ENCODE peak calls at places on chromosomes 2 and 18, in nine cellular contexts. One of them, this sample, is unnamed.

GRCh38 chr18:60053747-60054304 is 154.0 kb downstream of the PMAIP1 start:
- ATAC-seq in effector memory CD8-positive, alpha-beta T cell: no peak
- ATAC-seq in sciatic nerve: no peak
- ATAC-seq in Right ventricle myocardium superior: no peak
- ATAC-seq in Right ventricle myocardium inferior: no peak
- ATAC-seq in T-cell: no peak
- ATAC-seq in activated naive CD8-positive, alpha-beta T cell treated with anti-CD3 and anti-CD28 coated beads, Interleukin-2, amount 10 ng/mL, durations not matched to agents 7 days and 5 days: no peak
- ATAC-seq in natural killer cell: no peak
- ATAC-seq in stimulated activated naive CD8-positive, alpha-beta T cell treated with anti-CD3 and anti-CD28 coated beads, Interleukin-15, Interleukin-2, amounts not matched to agents 100 U/mL and 50 U/mL, for 24 hours: no peak
- ATAC-seq in this sample: peak; percentile 50

GRCh38 chr2:230949966-230950832 is 25.2 kb upstream of the GPR55 start:
- ATAC-seq in sciatic nerve: no peak
- ATAC-seq in natural killer cell: no peak
- ATAC-seq in activated naive CD8-positive, alpha-beta T cell treated with anti-CD3 and anti-CD28 coated beads, Interleukin-2, amount 10 ng/mL, durations not matched to agents 7 days and 5 days: no peak
- ATAC-seq in T-cell: no peak
- ATAC-seq in Right ventricle myocardium superior: no peak
- ATAC-seq in Right ventricle myocardium inferior: no peak
- ATAC-seq in effector memory CD8-positive, alpha-beta T cell: no peak
- ATAC-seq in stimulated activated naive CD8-positive, alpha-beta T cell treated with anti-CD3 and anti-CD28 coated beads, Interleukin-15, Interleukin-2, amounts not matched to agents 100 U/mL and 50 U/mL, for 24 hours: peak; percentile 39
- ATAC-seq in this sample: no peak

GRCh38 chr2:218691234-218691633 is 19.3 kb downstream of the STK36 start:
- ATAC-seq in stimulated activated naive CD8-positive, alpha-beta T cell treated with anti-CD3 and anti-CD28 coated beads, Interleukin-15, Interleukin-2, amounts not matched to agents 100 U/mL and 50 U/mL, for 24 hours: no peak
- ATAC-seq in Right ventricle myocardium inferior: no peak
- ATAC-seq in activated naive CD8-positive, alpha-beta T cell treated with anti-CD3 and anti-CD28 coated beads, Interleukin-2, amount 10 ng/mL, durations not matched to agents 7 days and 5 days: no peak
- ATAC-seq in natural killer cell: no peak
- ATAC-seq in T-cell: no peak
- ATAC-seq in sciatic nerve: no peak
- ATAC-seq in Right ventricle myocardium superior: no peak
- ATAC-seq in effector memory CD8-positive, alpha-beta T cell: no peak
- ATAC-seq in this sample: no peak

GRCh38 chr2:161044937-161045336 is 115.3 kb upstream of the TANK start:
- ATAC-seq in stimulated activated naive CD8-positive, alpha-beta T cell treated with anti-CD3 and anti-CD28 coated beads, Interleukin-15, Interleukin-2, amounts not matched to agents 100 U/mL and 50 U/mL, for 24 hours: no peak
- ATAC-seq in Right ventricle myocardium superior: peak; percentile 93
- ATAC-seq in activated naive CD8-positive, alpha-beta T cell treated with anti-CD3 and anti-CD28 coated beads, Interleukin-2, amount 10 ng/mL, durations not matched to agents 7 days and 5 days: no peak
- ATAC-seq in sciatic nerve: peak; percentile 85
- ATAC-seq in effector memory CD8-positive, alpha-beta T cell: no peak
- ATAC-seq in T-cell: no peak
- ATAC-seq in Right ventricle myocardium inferior: peak; percentile 94
- ATAC-seq in natural killer cell: no peak
- ATAC-seq in this sample: peak; percentile 90

GRCh38 chr2:100235098-100235497 is 87.2 kb downstream of the LONRF2 start:
- ATAC-seq in effector memory CD8-positive, alpha-beta T cell: peak; percentile 90
- ATAC-seq in Right ventricle myocardium superior: no peak
- ATAC-seq in Right ventricle myocardium inferior: no peak
- ATAC-seq in natural killer cell: peak; percentile 57
- ATAC-seq in T-cell: peak; percentile 64
- ATAC-seq in sciatic nerve: peak; percentile 72
- ATAC-seq in stimulated activated naive CD8-positive, alpha-beta T cell treated with anti-CD3 and anti-CD28 coated beads, Interleukin-15, Interleukin-2, amounts not matched to agents 100 U/mL and 50 U/mL, for 24 hours: peak; percentile 57
- ATAC-seq in activated naive CD8-positive, alpha-beta T cell treated with anti-CD3 and anti-CD28 coated beads, Interleukin-2, amount 10 ng/mL, durations not matched to agents 7 days and 5 days: peak; percentile 91
- ATAC-seq in this sample: no peak

GRCh38 chr2:25340340-25340886 is 1.3 kb downstream of the DNMT3A start:
- ATAC-seq in stimulated activated naive CD8-positive, alpha-beta T cell treated with anti-CD3 and anti-CD28 coated beads, Interleukin-15, Interleukin-2, amounts not matched to agents 100 U/mL and 50 U/mL, for 24 hours: no peak
- ATAC-seq in Right ventricle myocardium superior: peak; percentile 32
- ATAC-seq in effector memory CD8-positive, alpha-beta T cell: no peak
- ATAC-seq in sciatic nerve: peak; percentile 6
- ATAC-seq in Right ventricle myocardium inferior: no peak
- ATAC-seq in activated naive CD8-positive, alpha-beta T cell treated with anti-CD3 and anti-CD28 coated beads, Interleukin-2, amount 10 ng/mL, durations not matched to agents 7 days and 5 days: no peak
- ATAC-seq in T-cell: no peak
- ATAC-seq in natural killer cell: no peak
- ATAC-seq in this sample: no peak

GRCh38 chr18:48893061-48893558 is 57.7 kb downstream of the SMAD7 start:
- ATAC-seq in Right ventricle myocardium inferior: no peak
- ATAC-seq in stimulated activated naive CD8-positive, alpha-beta T cell treated with anti-CD3 and anti-CD28 coated beads, Interleukin-15, Interleukin-2, amounts not matched to agents 100 U/mL and 50 U/mL, for 24 hours: no peak
- ATAC-seq in effector memory CD8-positive, alpha-beta T cell: no peak
- ATAC-seq in sciatic nerve: no peak
- ATAC-seq in T-cell: no peak
- ATAC-seq in activated naive CD8-positive, alpha-beta T cell treated with anti-CD3 and anti-CD28 coated beads, Interleukin-2, amount 10 ng/mL, durations not matched to agents 7 days and 5 days: no peak
- ATAC-seq in Right ventricle myocardium superior: no peak
- ATAC-seq in natural killer cell: no peak
- ATAC-seq in this sample: no peak

GRCh38 chr2:47569658-47570398 is 166.9 kb downstream of the MSH2 start:
- ATAC-seq in effector memory CD8-positive, alpha-beta T cell: no peak
- ATAC-seq in sciatic nerve: no peak
- ATAC-seq in T-cell: no peak
- ATAC-seq in activated naive CD8-positive, alpha-beta T cell treated with anti-CD3 and anti-CD28 coated beads, Interleukin-2, amount 10 ng/mL, durations not matched to agents 7 days and 5 days: peak; percentile 55
- ATAC-seq in stimulated activated naive CD8-positive, alpha-beta T cell treated with anti-CD3 and anti-CD28 coated beads, Interleukin-15, Interleukin-2, amounts not matched to agents 100 U/mL and 50 U/mL, for 24 hours: peak; percentile 34
- ATAC-seq in natural killer cell: peak; percentile 21
- ATAC-seq in Right ventricle myocardium inferior: no peak
- ATAC-seq in Right ventricle myocardium superior: peak; percentile 36
- ATAC-seq in this sample: no peak

GRCh38 chr2:136310797-136311558 is 193.0 kb upstream of the CXCR4 start:
- ATAC-seq in natural killer cell: no peak
- ATAC-seq in activated naive CD8-positive, alpha-beta T cell treated with anti-CD3 and anti-CD28 coated beads, Interleukin-2, amount 10 ng/mL, durations not matched to agents 7 days and 5 days: no peak
- ATAC-seq in sciatic nerve: no peak
- ATAC-seq in T-cell: no peak
- ATAC-seq in Right ventricle myocardium superior: no peak
- ATAC-seq in stimulated activated naive CD8-positive, alpha-beta T cell treated with anti-CD3 and anti-CD28 coated beads, Interleukin-15, Interleukin-2, amounts not matched to agents 100 U/mL and 50 U/mL, for 24 hours: peak; percentile 85
- ATAC-seq in Right ventricle myocardium inferior: no peak
- ATAC-seq in effector memory CD8-positive, alpha-beta T cell: peak; percentile 69
- ATAC-seq in this sample: no peak

GRCh38 chr2:86622409-86622877 is 1.2 kb downstream of the RNF103 start:
- ATAC-seq in Right ventricle myocardium inferior: no peak
- ATAC-seq in T-cell: no peak
- ATAC-seq in natural killer cell: no peak
- ATAC-seq in Right ventricle myocardium superior: peak; percentile 17
- ATAC-seq in activated naive CD8-positive, alpha-beta T cell treated with anti-CD3 and anti-CD28 coated beads, Interleukin-2, amount 10 ng/mL, durations not matched to agents 7 days and 5 days: no peak
- ATAC-seq in effector memory CD8-positive, alpha-beta T cell: no peak
- ATAC-seq in sciatic nerve: no peak
- ATAC-seq in stimulated activated naive CD8-positive, alpha-beta T cell treated with anti-CD3 and anti-CD28 coated beads, Interleukin-15, Interleukin-2, amounts not matched to agents 100 U/mL and 50 U/mL, for 24 hours: no peak
- ATAC-seq in this sample: no peak

GRCh38 chr18:10482985-10483949 is 28.8 kb downstream of the APCDD1 start:
- ATAC-seq in natural killer cell: no peak
- ATAC-seq in effector memory CD8-positive, alpha-beta T cell: no peak
- ATAC-seq in activated naive CD8-positive, alpha-beta T cell treated with anti-CD3 and anti-CD28 coated beads, Interleukin-2, amount 10 ng/mL, durations not matched to agents 7 days and 5 days: peak; percentile 72
- ATAC-seq in T-cell: no peak
- ATAC-seq in Right ventricle myocardium inferior: peak; percentile 66
- ATAC-seq in stimulated activated naive CD8-positive, alpha-beta T cell treated with anti-CD3 and anti-CD28 coated beads, Interleukin-15, Interleukin-2, amounts not matched to agents 100 U/mL and 50 U/mL, for 24 hours: peak; percentile 21
- ATAC-seq in Right ventricle myocardium superior: peak; percentile 66
- ATAC-seq in sciatic nerve: peak; percentile 91
- ATAC-seq in this sample: peak; percentile 75

GRCh38 chr2:11720752-11721151 is 25.7 kb upstream of the LPIN1 start:
- ATAC-seq in sciatic nerve: no peak
- ATAC-seq in stimulated activated naive CD8-positive, alpha-beta T cell treated with anti-CD3 and anti-CD28 coated beads, Interleukin-15, Interleukin-2, amounts not matched to agents 100 U/mL and 50 U/mL, for 24 hours: no peak
- ATAC-seq in natural killer cell: no peak
- ATAC-seq in Right ventricle myocardium superior: peak; percentile 14
- ATAC-seq in activated naive CD8-positive, alpha-beta T cell treated with anti-CD3 and anti-CD28 coated beads, Interleukin-2, amount 10 ng/mL, durations not matched to agents 7 days and 5 days: no peak
- ATAC-seq in effector memory CD8-positive, alpha-beta T cell: no peak
- ATAC-seq in T-cell: no peak
- ATAC-seq in Right ventricle myocardium inferior: no peak
- ATAC-seq in this sample: no peak

GRCh38 chr18:58026395-58026794 is 17.6 kb upstream of the NEDD4L start:
- ATAC-seq in stimulated activated naive CD8-positive, alpha-beta T cell treated with anti-CD3 and anti-CD28 coated beads, Interleukin-15, Interleukin-2, amounts not matched to agents 100 U/mL and 50 U/mL, for 24 hours: no peak
- ATAC-seq in sciatic nerve: no peak
- ATAC-seq in activated naive CD8-positive, alpha-beta T cell treated with anti-CD3 and anti-CD28 coated beads, Interleukin-2, amount 10 ng/mL, durations not matched to agents 7 days and 5 days: no peak
- ATAC-seq in Right ventricle myocardium inferior: no peak
- ATAC-seq in effector memory CD8-positive, alpha-beta T cell: no peak
- ATAC-seq in Right ventricle myocardium superior: no peak
- ATAC-seq in T-cell: no peak
- ATAC-seq in natural killer cell: no peak
- ATAC-seq in this sample: no peak

GRCh38 chr2:23155022-23155421 is 230.0 kb upstream of the KLHL29 start:
- ATAC-seq in natural killer cell: no peak
- ATAC-seq in Right ventricle myocardium inferior: no peak
- ATAC-seq in sciatic nerve: no peak
- ATAC-seq in activated naive CD8-positive, alpha-beta T cell treated with anti-CD3 and anti-CD28 coated beads, Interleukin-2, amount 10 ng/mL, durations not matched to agents 7 days and 5 days: no peak
- ATAC-seq in Right ventricle myocardium superior: no peak
- ATAC-seq in effector memory CD8-positive, alpha-beta T cell: no peak
- ATAC-seq in stimulated activated naive CD8-positive, alpha-beta T cell treated with anti-CD3 and anti-CD28 coated beads, Interleukin-15, Interleukin-2, amounts not matched to agents 100 U/mL and 50 U/mL, for 24 hours: no peak
- ATAC-seq in T-cell: no peak
- ATAC-seq in this sample: no peak

GRCh38 chr2:168697668-168698121 is 104.7 kb upstream of the NOSTRIN start:
- ATAC-seq in Right ventricle myocardium superior: peak; percentile 39
- ATAC-seq in Right ventricle myocardium inferior: no peak
- ATAC-seq in activated naive CD8-positive, alpha-beta T cell treated with anti-CD3 and anti-CD28 coated beads, Interleukin-2, amount 10 ng/mL, durations not matched to agents 7 days and 5 days: no peak
- ATAC-seq in stimulated activated naive CD8-positive, alpha-beta T cell treated with anti-CD3 and anti-CD28 coated beads, Interleukin-15, Interleukin-2, amounts not matched to agents 100 U/mL and 50 U/mL, for 24 hours: no peak
- ATAC-seq in T-cell: no peak
- ATAC-seq in natural killer cell: no peak
- ATAC-seq in effector memory CD8-positive, alpha-beta T cell: no peak
- ATAC-seq in sciatic nerve: no peak
- ATAC-seq in this sample: no peak

GRCh38 chr2:96733931-96734330 is 5.9 kb downstream of the LMAN2L start:
- ATAC-seq in T-cell: no peak
- ATAC-seq in Right ventricle myocardium inferior: no peak
- ATAC-seq in activated naive CD8-positive, alpha-beta T cell treated with anti-CD3 and anti-CD28 coated beads, Interleukin-2, amount 10 ng/mL, durations not matched to agents 7 days and 5 days: no peak
- ATAC-seq in sciatic nerve: no peak
- ATAC-seq in natural killer cell: no peak
- ATAC-seq in stimulated activated naive CD8-positive, alpha-beta T cell treated with anti-CD3 and anti-CD28 coated beads, Interleukin-15, Interleukin-2, amounts not matched to agents 100 U/mL and 50 U/mL, for 24 hours: no peak
- ATAC-seq in Right ventricle myocardium superior: no peak
- ATAC-seq in effector memory CD8-positive, alpha-beta T cell: no peak
- ATAC-seq in this sample: no peak

GRCh38 chr18:33536904-33537303 is 41.1 kb upstream of the ASXL3 start:
- ATAC-seq in T-cell: no peak
- ATAC-seq in sciatic nerve: no peak
- ATAC-seq in stimulated activated naive CD8-positive, alpha-beta T cell treated with anti-CD3 and anti-CD28 coated beads, Interleukin-15, Interleukin-2, amounts not matched to agents 100 U/mL and 50 U/mL, for 24 hours: no peak
- ATAC-seq in natural killer cell: no peak
- ATAC-seq in activated naive CD8-positive, alpha-beta T cell treated with anti-CD3 and anti-CD28 coated beads, Interleukin-2, amount 10 ng/mL, durations not matched to agents 7 days and 5 days: no peak
- ATAC-seq in effector memory CD8-positive, alpha-beta T cell: no peak
- ATAC-seq in Right ventricle myocardium inferior: no peak
- ATAC-seq in Right ventricle myocardium superior: no peak
- ATAC-seq in this sample: no peak

GRCh38 chr18:40875101-40875500 is 1079.9 kb upstream of the PIK3C3 start:
- ATAC-seq in natural killer cell: no peak
- ATAC-seq in Right ventricle myocardium superior: no peak
- ATAC-seq in Right ventricle myocardium inferior: no peak
- ATAC-seq in effector memory CD8-positive, alpha-beta T cell: no peak
- ATAC-seq in stimulated activated naive CD8-positive, alpha-beta T cell treated with anti-CD3 and anti-CD28 coated beads, Interleukin-15, Interleukin-2, amounts not matched to agents 100 U/mL and 50 U/mL, for 24 hours: no peak
- ATAC-seq in sciatic nerve: no peak
- ATAC-seq in activated naive CD8-positive, alpha-beta T cell treated with anti-CD3 and anti-CD28 coated beads, Interleukin-2, amount 10 ng/mL, durations not matched to agents 7 days and 5 days: no peak
- ATAC-seq in T-cell: no peak
- ATAC-seq in this sample: no peak

GRCh38 chr2:96131152-96131817 is 7.0 kb downstream of the ASTL start:
- ATAC-seq in Right ventricle myocardium superior: no peak
- ATAC-seq in stimulated activated naive CD8-positive, alpha-beta T cell treated with anti-CD3 and anti-CD28 coated beads, Interleukin-15, Interleukin-2, amounts not matched to agents 100 U/mL and 50 U/mL, for 24 hours: peak; percentile 63
- ATAC-seq in activated naive CD8-positive, alpha-beta T cell treated with anti-CD3 and anti-CD28 coated beads, Interleukin-2, amount 10 ng/mL, durations not matched to agents 7 days and 5 days: no peak
- ATAC-seq in effector memory CD8-positive, alpha-beta T cell: peak; percentile 50
- ATAC-seq in natural killer cell: peak; percentile 51
- ATAC-seq in Right ventricle myocardium inferior: no peak
- ATAC-seq in T-cell: no peak
- ATAC-seq in sciatic nerve: no peak
- ATAC-seq in this sample: no peak

GRCh38 chr2:158600155-158600802 is 143.5 kb downstream of the PKP4 start:
- ATAC-seq in effector memory CD8-positive, alpha-beta T cell: no peak
- ATAC-seq in Right ventricle myocardium inferior: peak; percentile 70
- ATAC-seq in sciatic nerve: peak; percentile 84
- ATAC-seq in Right ventricle myocardium superior: peak; percentile 83
- ATAC-seq in natural killer cell: no peak
- ATAC-seq in stimulated activated naive CD8-positive, alpha-beta T cell treated with anti-CD3 and anti-CD28 coated beads, Interleukin-15, Interleukin-2, amounts not matched to agents 100 U/mL and 50 U/mL, for 24 hours: no peak
- ATAC-seq in T-cell: no peak
- ATAC-seq in activated naive CD8-positive, alpha-beta T cell treated with anti-CD3 and anti-CD28 coated beads, Interleukin-2, amount 10 ng/mL, durations not matched to agents 7 days and 5 days: no peak
- ATAC-seq in this sample: peak; percentile 69

GRCh38 chr18:36769611-36770314 is 59.0 kb downstream of the TPGS2 start:
- ATAC-seq in activated naive CD8-positive, alpha-beta T cell treated with anti-CD3 and anti-CD28 coated beads, Interleukin-2, amount 10 ng/mL, durations not matched to agents 7 days and 5 days: no peak
- ATAC-seq in stimulated activated naive CD8-positive, alpha-beta T cell treated with anti-CD3 and anti-CD28 coated beads, Interleukin-15, Interleukin-2, amounts not matched to agents 100 U/mL and 50 U/mL, for 24 hours: no peak
- ATAC-seq in sciatic nerve: no peak
- ATAC-seq in Right ventricle myocardium superior: peak; percentile 43
- ATAC-seq in Right ventricle myocardium inferior: no peak
- ATAC-seq in T-cell: no peak
- ATAC-seq in natural killer cell: no peak
- ATAC-seq in effector memory CD8-positive, alpha-beta T cell: no peak
- ATAC-seq in this sample: no peak

GRCh38 chr2:69735696-69736095 is 6.2 kb upstream of the ANXA4 start:
- ATAC-seq in natural killer cell: no peak
- ATAC-seq in sciatic nerve: no peak
- ATAC-seq in effector memory CD8-positive, alpha-beta T cell: no peak
- ATAC-seq in Right ventricle myocardium superior: no peak
- ATAC-seq in stimulated activated naive CD8-positive, alpha-beta T cell treated with anti-CD3 and anti-CD28 coated beads, Interleukin-15, Interleukin-2, amounts not matched to agents 100 U/mL and 50 U/mL, for 24 hours: no peak
- ATAC-seq in T-cell: no peak
- ATAC-seq in Right ventricle myocardium inferior: no peak
- ATAC-seq in activated naive CD8-positive, alpha-beta T cell treated with anti-CD3 and anti-CD28 coated beads, Interleukin-2, amount 10 ng/mL, durations not matched to agents 7 days and 5 days: no peak
- ATAC-seq in this sample: no peak

GRCh38 chr2:217149087-217149660 is 289.3 kb upstream of the TNP1 start:
- ATAC-seq in activated naive CD8-positive, alpha-beta T cell treated with anti-CD3 and anti-CD28 coated beads, Interleukin-2, amount 10 ng/mL, durations not matched to agents 7 days and 5 days: no peak
- ATAC-seq in sciatic nerve: no peak
- ATAC-seq in stimulated activated naive CD8-positive, alpha-beta T cell treated with anti-CD3 and anti-CD28 coated beads, Interleukin-15, Interleukin-2, amounts not matched to agents 100 U/mL and 50 U/mL, for 24 hours: peak; percentile 23
- ATAC-seq in T-cell: no peak
- ATAC-seq in effector memory CD8-positive, alpha-beta T cell: no peak
- ATAC-seq in Right ventricle myocardium inferior: no peak
- ATAC-seq in natural killer cell: no peak
- ATAC-seq in Right ventricle myocardium superior: no peak
- ATAC-seq in this sample: no peak

GRCh38 chr2:147255812-147256211 is 589.0 kb upstream of the ACVR2A start:
- ATAC-seq in Right ventricle myocardium inferior: no peak
- ATAC-seq in activated naive CD8-positive, alpha-beta T cell treated with anti-CD3 and anti-CD28 coated beads, Interleukin-2, amount 10 ng/mL, durations not matched to agents 7 days and 5 days: no peak
- ATAC-seq in T-cell: no peak
- ATAC-seq in sciatic nerve: no peak
- ATAC-seq in stimulated activated naive CD8-positive, alpha-beta T cell treated with anti-CD3 and anti-CD28 coated beads, Interleukin-15, Interleukin-2, amounts not matched to agents 100 U/mL and 50 U/mL, for 24 hours: no peak
- ATAC-seq in Right ventricle myocardium superior: no peak
- ATAC-seq in effector memory CD8-positive, alpha-beta T cell: no peak
- ATAC-seq in natural killer cell: no peak
- ATAC-seq in this sample: no peak

GRCh38 chr2:69948963-69949645 is 12.3 kb downstream of the ASPRV1 start:
- ATAC-seq in Right ventricle myocardium superior: no peak
- ATAC-seq in T-cell: no peak
- ATAC-seq in stimulated activated naive CD8-positive, alpha-beta T cell treated with anti-CD3 and anti-CD28 coated beads, Interleukin-15, Interleukin-2, amounts not matched to agents 100 U/mL and 50 U/mL, for 24 hours: no peak
- ATAC-seq in sciatic nerve: no peak
- ATAC-seq in natural killer cell: no peak
- ATAC-seq in activated naive CD8-positive, alpha-beta T cell treated with anti-CD3 and anti-CD28 coated beads, Interleukin-2, amount 10 ng/mL, durations not matched to agents 7 days and 5 days: no peak
- ATAC-seq in Right ventricle myocardium inferior: no peak
- ATAC-seq in effector memory CD8-positive, alpha-beta T cell: no peak
- ATAC-seq in this sample: no peak

GRCh38 chr18:59035591-59035990 is 104.1 kb upstream of the SEC11C start:
- ATAC-seq in effector memory CD8-positive, alpha-beta T cell: no peak
- ATAC-seq in natural killer cell: no peak
- ATAC-seq in stimulated activated naive CD8-positive, alpha-beta T cell treated with anti-CD3 and anti-CD28 coated beads, Interleukin-15, Interleukin-2, amounts not matched to agents 100 U/mL and 50 U/mL, for 24 hours: no peak
- ATAC-seq in sciatic nerve: no peak
- ATAC-seq in Right ventricle myocardium inferior: no peak
- ATAC-seq in activated naive CD8-positive, alpha-beta T cell treated with anti-CD3 and anti-CD28 coated beads, Interleukin-2, amount 10 ng/mL, durations not matched to agents 7 days and 5 days: no peak
- ATAC-seq in Right ventricle myocardium superior: no peak
- ATAC-seq in T-cell: no peak
- ATAC-seq in this sample: no peak

GRCh38 chr18:31819106-31819924 is 58.6 kb upstream of the SLC25A52 start:
- ATAC-seq in Right ventricle myocardium inferior: no peak
- ATAC-seq in stimulated activated naive CD8-positive, alpha-beta T cell treated with anti-CD3 and anti-CD28 coated beads, Interleukin-15, Interleukin-2, amounts not matched to agents 100 U/mL and 50 U/mL, for 24 hours: no peak
- ATAC-seq in effector memory CD8-positive, alpha-beta T cell: peak; percentile 51
- ATAC-seq in natural killer cell: peak; percentile 59
- ATAC-seq in activated naive CD8-positive, alpha-beta T cell treated with anti-CD3 and anti-CD28 coated beads, Interleukin-2, amount 10 ng/mL, durations not matched to agents 7 days and 5 days: no peak
- ATAC-seq in Right ventricle myocardium superior: peak; percentile 49
- ATAC-seq in T-cell: peak; percentile 37
- ATAC-seq in sciatic nerve: peak; percentile 42
- ATAC-seq in this sample: no peak

GRCh38 chr2:239098288-239098970 is 250.5 kb downstream of the TWIST2 start:
- ATAC-seq in effector memory CD8-positive, alpha-beta T cell: peak; percentile 88
- ATAC-seq in Right ventricle myocardium inferior: no peak
- ATAC-seq in activated naive CD8-positive, alpha-beta T cell treated with anti-CD3 and anti-CD28 coated beads, Interleukin-2, amount 10 ng/mL, durations not matched to agents 7 days and 5 days: no peak
- ATAC-seq in sciatic nerve: no peak
- ATAC-seq in natural killer cell: peak; percentile 90
- ATAC-seq in Right ventricle myocardium superior: no peak
- ATAC-seq in stimulated activated naive CD8-positive, alpha-beta T cell treated with anti-CD3 and anti-CD28 coated beads, Interleukin-15, Interleukin-2, amounts not matched to agents 100 U/mL and 50 U/mL, for 24 hours: no peak
- ATAC-seq in T-cell: no peak
- ATAC-seq in this sample: no peak

GRCh38 chr2:75303227-75303626 is 103.9 kb upstream of the TACR1 start:
- ATAC-seq in T-cell: no peak
- ATAC-seq in effector memory CD8-positive, alpha-beta T cell: no peak
- ATAC-seq in sciatic nerve: no peak
- ATAC-seq in stimulated activated naive CD8-positive, alpha-beta T cell treated with anti-CD3 and anti-CD28 coated beads, Interleukin-15, Interleukin-2, amounts not matched to agents 100 U/mL and 50 U/mL, for 24 hours: no peak
- ATAC-seq in activated naive CD8-positive, alpha-beta T cell treated with anti-CD3 and anti-CD28 coated beads, Interleukin-2, amount 10 ng/mL, durations not matched to agents 7 days and 5 days: no peak
- ATAC-seq in Right ventricle myocardium inferior: no peak
- ATAC-seq in Right ventricle myocardium superior: no peak
- ATAC-seq in natural killer cell: no peak
- ATAC-seq in this sample: no peak